ENCODE peak calls at places on chromosome 7, in four cellular contexts. Z, G, J and H are unnamed samples.

GRCh38 chr7:107967420-107967819 is 35.5 kb downstream of the LAMB1 start:
- DNase-seq in J (no peak), G (no peak), Z (no peak), H (no peak)

GRCh38 chr7:38291117-38291647 is 17.7 kb upstream of the TARP start:
- DNase-seq in Z (no peak), G (no peak), J (no peak), H (no peak)

GRCh38 chr7:76202666-76203030 is 952 bp downstream of the SRRM3 start:
- DNase-seq in G (no peak), Z (no peak), J (no peak), H (no peak)

GRCh38 chr7:137754076-137754851 is 92.5 kb downstream of the DGKI start:
- DNase-seq in J (no peak), Z (peak), G (peak), H (no peak)

GRCh38 chr7:90320801-90321494 is at the start of gene FAM237B:
- DNase-seq in J (no peak), Z (no peak), G (no peak), H (no peak)

GRCh38 chr7:110856704-110857103 is 234.2 kb upstream of the LRRN3 start:
- DNase-seq in Z (no peak), J (no peak), G (no peak), H (no peak)

GRCh38 chr7:116246357-116246756 is 36.0 kb downstream of the TES start:
- DNase-seq in Z (no peak), G (no peak), J (no peak), H (no peak)

GRCh38 chr7:156722427-156722826 is 81.9 kb downstream of the RNF32 start:
- DNase-seq in Z (no peak), G (no peak), J (no peak), H (no peak)

GRCh38 chr7:40329601-40330153 is 194.9 kb downstream of the SUGCT start:
- DNase-seq in J (no peak), G (peak), Z (no peak), H (no peak)

GRCh38 chr7:154672659-154673415 is 330.1 kb downstream of the PAXIP1 start:
- DNase-seq in G (no peak), J (no peak), Z (no peak), H (no peak)

GRCh38 chr7:18206331-18206730 is 178.7 kb upstream of the PRPS1L1 start:
- DNase-seq in Z (no peak), G (peak), J (no peak), H (no peak)

GRCh38 chr7:149495785-149496641 is 1.6 kb downstream of the ZNF746 start:
- DNase-seq in J (no peak), Z (no peak), G (peak), H (no peak)

GRCh38 chr7:45584261-45585210 is 10.4 kb downstream of the ADCY1 start:
- DNase-seq in J (no peak), G (no peak), Z (no peak), H (no peak)

GRCh38 chr7:35593896-35594295 is 101.0 kb downstream of the HERPUD2 start:
- DNase-seq in J (no peak), G (no peak), Z (no peak), H (no peak)

GRCh38 chr7:11193131-11193867 is 219.6 kb downstream of the PHF14 start:
- DNase-seq in J (no peak), Z (no peak), G (peak), H (peak)

GRCh38 chr7:79386688-79387422 is 66.6 kb downstream of the MAGI2 start:
- DNase-seq in J (no peak), Z (no peak), G (no peak), H (no peak)

GRCh38 chr7:135744938-135745701 is 3.5 kb downstream of the FAM180A start:
- DNase-seq in Z (peak), J (no peak), G (no peak), H (no peak)

GRCh38 chr7:81684513-81685262 is 85.2 kb downstream of the HGF start:
- DNase-seq in Z (peak), G (peak), J (peak), H (peak)

GRCh38 chr7:73828107-73828803 is 2.5 kb upstream of the CLDN4 start:
- DNase-seq in J (peak), Z (no peak), G (no peak), H (no peak)

GRCh38 chr7:153640586-153640985 is 411.6 kb upstream of the DPP6 start:
- DNase-seq in J (no peak), G (no peak), Z (no peak), H (no peak)

GRCh38 chr7:8125680-8126444 is 136.1 kb downstream of the ICA1 start:
- DNase-seq in J (no peak), G (no peak), Z (peak), H (no peak)

GRCh38 chr7:155521743-155522398 is 24.5 kb downstream of the CNPY1 start:
- DNase-seq in Z (no peak), G (no peak), J (no peak), H (no peak)

GRCh38 chr7:71308105-71308504 is 176.2 kb downstream of the GALNT17 start:
- DNase-seq in J (no peak), Z (peak), G (no peak), H (no peak)

GRCh38 chr7:149468208-149468607 is 7.3 kb upstream of the ZNF777 start:
- DNase-seq in Z (no peak), G (no peak), J (no peak), H (no peak)

GRCh38 chr7:143408686-143409551 is at the start of gene EPHA1:
- DNase-seq in G (peak), J (peak), Z (no peak), H (no peak)

GRCh38 chr7:32958046-32959025 is 1.1 kb downstream of the FKBP9 start:
- DNase-seq in G (peak), J (no peak), Z (no peak), H (no peak)

GRCh38 chr7:101179117-101179779 is 845 bp downstream of the NAT16 start:
- DNase-seq in Z (no peak), J (no peak), G (peak), H (no peak)

GRCh38 chr7:130008941-130009847 is 42.0 kb downstream of the ZC3HC1 start:
- DNase-seq in J (peak), G (no peak), Z (peak), H (no peak)

GRCh38 chr7:3068568-3068967 is 24.9 kb upstream of the CARD11 start:
- DNase-seq in J (no peak), Z (no peak), G (no peak), H (no peak)

GRCh38 chr7:155377837-155378579 is 79.9 kb upstream of the EN2 start:
- DNase-seq in J (no peak), G (no peak), Z (no peak), H (no peak)

GRCh38 chr7:50346548-50347497 is 42.3 kb downstream of the IKZF1 start:
- DNase-seq in J (no peak), G (no peak), Z (no peak), H (no peak)

GRCh38 chr7:123653162-123653561 is 2.5 kb upstream of the LMOD2 start:
- DNase-seq in J (no peak), G (no peak), Z (no peak), H (no peak)

GRCh38 chr7:4607321-4607729 is 74.8 kb upstream of the FOXK1 start:
- DNase-seq in J (no peak), G (no peak), Z (no peak), H (no peak)

GRCh38 chr7:157946398-157947060 is 609.7 kb downstream of the DNAJB6 start:
- DNase-seq in G (no peak), J (no peak), Z (no peak), H (no peak)

GRCh38 chr7:39810710-39811109 is 139.3 kb upstream of the CDK13 start:
- DNase-seq in J (peak), Z (no peak), G (no peak), H (no peak)